ENCODE peak calls at places on chromosomes 12 and 14, in five cellular contexts. One of them, this sample, is unnamed.

GRCh38 chr14:103155826-103156394 is 32.6 kb downstream of the TNFAIP2 start:
- DNase-seq in GM12878: no peak
- DNase-seq in HepG2: no peak
- DNase-seq in body of pancreas: no peak
- DNase-seq in kidney: no peak
- DNase-seq in this sample: no peak

GRCh38 chr14:104687601-104688504 is 1.6 kb upstream of the INF2 start:
- DNase-seq in GM12878: no peak
- DNase-seq in HepG2: peak; percentile 84
- DNase-seq in body of pancreas: peak; percentile 95
- DNase-seq in kidney: peak; percentile 95
- DNase-seq in this sample: peak; percentile 97

GRCh38 chr14:54348001-54348611 is 48.7 kb upstream of the CDKN3 start:
- DNase-seq in GM12878: no peak
- DNase-seq in HepG2: peak; percentile 75
- DNase-seq in body of pancreas: peak; percentile 42
- DNase-seq in kidney: no peak
- DNase-seq in this sample: peak; percentile 73

GRCh38 chr14:63544641-63545234 is 1.6 kb upstream of the PPP2R5E start:
- DNase-seq in GM12878: no peak
- DNase-seq in HepG2: no peak
- DNase-seq in body of pancreas: no peak
- DNase-seq in kidney: no peak
- DNase-seq in this sample: no peak

GRCh38 chr12:120588948-120589930 is 8.0 kb upstream of the POP5 start:
- DNase-seq in GM12878: no peak
- DNase-seq in HepG2: no peak
- DNase-seq in body of pancreas: no peak
- DNase-seq in kidney: no peak
- DNase-seq in this sample: no peak

GRCh38 chr14:64465208-64465821 is at the start of gene AKAP5:
- DNase-seq in GM12878: no peak
- DNase-seq in HepG2: peak; percentile 46
- DNase-seq in body of pancreas: peak; percentile 44
- DNase-seq in kidney: peak; percentile 80
- DNase-seq in this sample: peak; percentile 27

GRCh38 chr12:44385964-44386363 is 490.2 kb downstream of the NELL2 start:
- DNase-seq in GM12878: no peak
- DNase-seq in HepG2: no peak
- DNase-seq in body of pancreas: no peak
- DNase-seq in kidney: no peak
- DNase-seq in this sample: no peak

GRCh38 chr12:53218551-53219114 is 11.6 kb upstream of the ITGB7 start:
- DNase-seq in GM12878: no peak
- DNase-seq in HepG2: no peak
- DNase-seq in body of pancreas: no peak
- DNase-seq in kidney: peak; percentile 77
- DNase-seq in this sample: no peak

GRCh38 chr12:123135688-123136087 is 15.2 kb downstream of the PITPNM2 start:
- DNase-seq in GM12878: no peak
- DNase-seq in HepG2: no peak
- DNase-seq in body of pancreas: no peak
- DNase-seq in kidney: no peak
- DNase-seq in this sample: no peak

GRCh38 chr12:19646599-19646998 is 207.3 kb downstream of the AEBP2 start:
- DNase-seq in GM12878: no peak
- DNase-seq in HepG2: no peak
- DNase-seq in body of pancreas: no peak
- DNase-seq in kidney: no peak
- DNase-seq in this sample: no peak

GRCh38 chr12:27107976-27108375 is 25.6 kb upstream of the C12orf71 start:
- DNase-seq in GM12878: no peak
- DNase-seq in HepG2: no peak
- DNase-seq in body of pancreas: no peak
- DNase-seq in kidney: no peak
- DNase-seq in this sample: no peak

GRCh38 chr14:63899953-63900352 is 47.1 kb downstream of the SYNE2 start:
- DNase-seq in GM12878: no peak
- DNase-seq in HepG2: no peak
- DNase-seq in body of pancreas: no peak
- DNase-seq in kidney: no peak
- DNase-seq in this sample: no peak

GRCh38 chr14:78959674-78960264 is 789.6 kb downstream of the NRXN3 start:
- DNase-seq in GM12878: no peak
- DNase-seq in HepG2: peak; percentile 49
- DNase-seq in body of pancreas: peak; percentile 75
- DNase-seq in kidney: no peak
- DNase-seq in this sample: peak; percentile 71

GRCh38 chr14:81625343-81625742 is 91.7 kb upstream of the SEL1L start:
- DNase-seq in GM12878: no peak
- DNase-seq in HepG2: peak; percentile 28
- DNase-seq in body of pancreas: no peak
- DNase-seq in kidney: no peak
- DNase-seq in this sample: peak; percentile 40

GRCh38 chr14:100861188-100861936 is 35.4 kb downstream of the MEG3 start:
- DNase-seq in GM12878: no peak
- DNase-seq in HepG2: no peak
- DNase-seq in body of pancreas: no peak
- DNase-seq in kidney: peak; percentile 69
- DNase-seq in this sample: no peak

GRCh38 chr14:105316968-105317498 is 2.5 kb downstream of the PACS2 start:
- DNase-seq in GM12878: no peak
- DNase-seq in HepG2: no peak
- DNase-seq in body of pancreas: no peak
- DNase-seq in kidney: no peak
- DNase-seq in this sample: no peak

GRCh38 chr12:52279683-52280318 is 5.4 kb downstream of the KRT86 start:
- DNase-seq in GM12878: no peak
- DNase-seq in HepG2: no peak
- DNase-seq in body of pancreas: no peak
- DNase-seq in kidney: no peak
- DNase-seq in this sample: no peak

GRCh38 chr14:85878874-85879273 is 348.9 kb downstream of the FLRT2 start:
- DNase-seq in GM12878: no peak
- DNase-seq in HepG2: no peak
- DNase-seq in body of pancreas: no peak
- DNase-seq in kidney: no peak
- DNase-seq in this sample: no peak

GRCh38 chr14:97456958-97457357 is 659.8 kb downstream of the VRK1 start:
- DNase-seq in GM12878: no peak
- DNase-seq in HepG2: no peak
- DNase-seq in body of pancreas: no peak
- DNase-seq in kidney: no peak
- DNase-seq in this sample: peak; percentile 55

GRCh38 chr14:31068235-31068634 is 42.1 kb upstream of the STRN3 start:
- DNase-seq in GM12878: no peak
- DNase-seq in HepG2: no peak
- DNase-seq in body of pancreas: peak; percentile 27
- DNase-seq in kidney: no peak
- DNase-seq in this sample: no peak

GRCh38 chr14:68463299-68463698 is 329.6 kb downstream of the ZFP36L1 start:
- DNase-seq in GM12878: no peak
- DNase-seq in HepG2: no peak
- DNase-seq in body of pancreas: no peak
- DNase-seq in kidney: no peak
- DNase-seq in this sample: no peak

GRCh38 chr12:66288121-66288520 is 14.2 kb upstream of the HELB start:
- DNase-seq in GM12878: no peak
- DNase-seq in HepG2: no peak
- DNase-seq in body of pancreas: no peak
- DNase-seq in kidney: no peak
- DNase-seq in this sample: peak; percentile 52

GRCh38 chr14:101499080-101499479 is 62.2 kb upstream of the DIO3 start:
- DNase-seq in GM12878: no peak
- DNase-seq in HepG2: no peak
- DNase-seq in body of pancreas: peak; percentile 43
- DNase-seq in kidney: peak; percentile 41
- DNase-seq in this sample: no peak

GRCh38 chr14:102220031-102220430 is 80.3 kb downstream of the WDR20 start:
- DNase-seq in GM12878: peak; percentile 40
- DNase-seq in HepG2: no peak
- DNase-seq in body of pancreas: no peak
- DNase-seq in kidney: no peak
- DNase-seq in this sample: no peak

GRCh38 chr12:9091933-9092598 is 23.7 kb downstream of the A2M start:
- DNase-seq in GM12878: no peak
- DNase-seq in HepG2: no peak
- DNase-seq in body of pancreas: no peak
- DNase-seq in kidney: no peak
- DNase-seq in this sample: no peak

GRCh38 chr14:99378782-99379214 is 101.9 kb downstream of the SETD3 start:
- DNase-seq in GM12878: no peak
- DNase-seq in HepG2: no peak
- DNase-seq in body of pancreas: no peak
- DNase-seq in kidney: no peak
- DNase-seq in this sample: peak; percentile 37

GRCh38 chr12:114616081-114616480 is 67.9 kb downstream of the TBX3 start:
- DNase-seq in GM12878: no peak
- DNase-seq in HepG2: no peak
- DNase-seq in body of pancreas: no peak
- DNase-seq in kidney: no peak
- DNase-seq in this sample: no peak

GRCh38 chr12:114612062-114612461 is 71.9 kb downstream of the TBX3 start:
- DNase-seq in GM12878: no peak
- DNase-seq in HepG2: no peak
- DNase-seq in body of pancreas: no peak
- DNase-seq in kidney: no peak
- DNase-seq in this sample: no peak

GRCh38 chr12:114614040-114614439 is 69.9 kb downstream of the TBX3 start:
- DNase-seq in GM12878: no peak
- DNase-seq in HepG2: no peak
- DNase-seq in body of pancreas: no peak
- DNase-seq in kidney: no peak
- DNase-seq in this sample: no peak

GRCh38 chr12:114608509-114608908 is 75.5 kb downstream of the TBX3 start:
- DNase-seq in GM12878: no peak
- DNase-seq in HepG2: peak; percentile 86
- DNase-seq in body of pancreas: no peak
- DNase-seq in kidney: no peak
- DNase-seq in this sample: no peak

DNA sequence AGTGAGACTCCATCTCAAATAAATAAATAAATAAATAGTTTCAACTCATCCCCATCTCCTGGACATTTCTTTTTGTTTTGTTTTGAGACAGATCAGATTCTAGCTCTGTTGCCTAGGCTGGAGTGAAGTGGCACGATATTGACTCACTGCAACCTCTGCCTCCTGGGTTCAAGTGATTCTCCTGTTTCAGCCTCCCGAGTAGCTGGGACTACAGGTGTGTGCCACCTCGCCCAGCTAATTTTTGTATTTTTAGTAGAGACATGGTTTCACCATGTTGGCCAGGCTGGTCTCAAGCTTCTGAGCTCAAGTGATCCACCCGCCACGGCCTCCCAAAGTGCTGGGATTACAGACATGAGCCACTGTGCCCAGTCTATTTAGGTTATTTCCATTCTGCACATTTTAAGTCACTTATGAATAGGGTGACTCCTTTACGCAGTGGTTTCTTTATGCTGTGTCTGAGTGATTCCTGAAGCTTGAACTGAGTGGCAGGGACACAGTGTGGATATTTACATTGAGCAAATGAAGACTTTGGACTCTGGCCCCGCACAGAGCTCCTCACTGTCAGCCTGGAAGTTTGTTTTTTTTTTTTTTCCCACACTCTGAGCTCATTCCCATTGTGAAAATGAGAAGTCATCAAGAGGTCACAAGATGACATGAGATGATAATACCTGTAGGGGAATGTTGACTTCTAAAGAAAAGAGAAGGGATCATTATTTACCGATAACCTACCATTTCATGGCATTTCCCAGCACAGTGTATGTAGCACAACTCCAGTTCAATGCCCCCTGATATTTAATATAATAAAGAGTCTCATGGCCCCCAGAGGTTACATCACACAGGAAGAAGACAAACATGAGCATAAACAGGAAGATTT is 72.6 kb downstream of the TBX3 start:
- DNase-seq in GM12878: no peak
- DNase-seq in HepG2: peak; percentile 100
- DNase-seq in body of pancreas: no peak
- DNase-seq in kidney: no peak
- DNase-seq in this sample: peak; percentile 87
- H3K27ac ChIP-seq in GM12878: no peak overlapping the region
- H3K27ac ChIP-seq in HepG2: peak overlapping the region; percentile 91
- H3K27ac ChIP-seq in body of pancreas: no peak overlapping the region
- H3K27ac ChIP-seq in kidney: no peak overlapping the region
- H3K27ac ChIP-seq in this sample: no peak overlapping the region

GRCh38 chr12:113088037-113088436 is 31.5 kb downstream of the DTX1 start:
- DNase-seq in GM12878: no peak
- DNase-seq in HepG2: no peak
- DNase-seq in body of pancreas: no peak
- DNase-seq in kidney: no peak
- DNase-seq in this sample: no peak
- H3K4me3 ChIP-seq in GM12878: no peak overlapping the region
- H3K4me3 ChIP-seq in HepG2: no peak overlapping the region
- H3K4me3 ChIP-seq in body of pancreas: no peak overlapping the region
- H3K4me3 ChIP-seq in kidney: no peak overlapping the region
- H3K4me3 ChIP-seq in this sample: no peak overlapping the region

DNA sequence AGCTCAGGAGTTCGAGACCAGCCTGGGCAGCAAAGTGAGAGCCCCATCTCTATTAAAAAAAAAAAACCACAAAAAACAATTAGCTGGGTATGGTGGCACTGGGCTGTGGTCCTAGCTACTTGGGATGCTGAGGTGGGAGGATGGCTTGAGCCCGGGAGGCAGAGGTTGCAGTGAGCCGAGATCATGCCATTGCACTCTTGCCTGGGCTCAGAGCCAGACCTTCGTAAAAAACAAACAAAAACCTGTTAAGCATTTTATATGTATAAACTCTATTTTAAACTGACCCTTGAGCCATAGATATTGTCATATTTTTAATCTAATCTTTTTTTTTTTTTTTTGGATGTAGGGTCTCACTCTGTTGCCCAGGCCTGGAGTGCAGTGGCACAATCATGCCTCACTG is 35.7 kb downstream of the DNM1L start:
- DNase-seq in GM12878: no peak
- DNase-seq in HepG2: no peak
- DNase-seq in body of pancreas: no peak
- DNase-seq in kidney: no peak
- DNase-seq in this sample: no peak
- H3K36me3 ChIP-seq in GM12878: peaks cover 3% of the 10 kb centered on the region
- H3K36me3 ChIP-seq in HepG2: peaks cover 9% of the 10 kb centered on the region
- H3K36me3 ChIP-seq in body of pancreas: peaks cover 5% of the 10 kb centered on the region
- H3K36me3 ChIP-seq in kidney: peaks cover 15% of the 10 kb centered on the region
- H3K36me3 ChIP-seq in this sample: no peaks in the 10 kb centered on the region

DNA sequence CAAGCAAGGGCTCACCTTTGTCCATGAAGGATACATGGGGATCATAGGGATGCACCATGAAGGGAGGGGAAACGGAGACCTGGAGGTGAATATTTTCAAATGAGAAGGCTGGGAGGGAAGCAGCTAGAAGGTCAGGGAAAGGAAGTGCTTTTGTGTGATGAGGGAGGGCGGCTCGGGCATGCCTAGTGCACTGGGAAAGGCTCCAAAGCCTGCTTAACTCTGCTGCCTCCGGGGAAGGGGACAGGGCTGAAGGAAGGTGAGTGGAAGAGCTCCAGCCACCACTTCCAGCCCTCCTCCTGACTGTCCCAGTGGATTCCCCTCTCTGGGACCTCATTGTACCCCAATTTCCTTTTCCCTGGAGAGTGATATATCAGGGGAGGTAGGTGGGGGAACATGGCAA is 149.4 kb upstream of the PRMT8 start:
- DNase-seq in GM12878: no peak
- DNase-seq in HepG2: no peak
- DNase-seq in body of pancreas: no peak
- DNase-seq in kidney: no peak
- DNase-seq in this sample: no peak
- H3K27ac ChIP-seq in GM12878: no peak overlapping the region
- H3K27ac ChIP-seq in HepG2: no peak overlapping the region
- H3K27ac ChIP-seq in body of pancreas: no peak overlapping the region
- H3K27ac ChIP-seq in kidney: no peak overlapping the region
- H3K27ac ChIP-seq in this sample: no peak overlapping the region